ENCODE peak calls at places on chromosomes 12 and 14, in eight cellular contexts. One of them, this sample, is unnamed.

GRCh38 chr12:25072901-25073645 is 121.9 kb downstream of the DNAI7 start:
- DNase-seq in transverse colon: no peak
- DNase-seq in stomach: no peak
- DNase-seq in sigmoid colon: no peak
- DNase-seq in H1: no peak
- DNase-seq in endothelial cell of umbilical vein: no peak
- DNase-seq in prostate gland: no peak
- DNase-seq in suprapubic skin: no peak
- DNase-seq in this sample: no peak

GRCh38 chr14:72978856-72979255 is 48.0 kb downstream of the ZFYVE1 start:
- DNase-seq in transverse colon: no peak
- DNase-seq in sigmoid colon: no peak
- DNase-seq in suprapubic skin: no peak
- DNase-seq in endothelial cell of umbilical vein: no peak
- DNase-seq in stomach: no peak
- DNase-seq in H1: no peak
- DNase-seq in prostate gland: no peak
- DNase-seq in this sample: no peak

GRCh38 chr12:95218164-95218851 is 701 bp downstream of the VEZT start:
- DNase-seq in transverse colon: peak
- DNase-seq in sigmoid colon: no peak
- DNase-seq in prostate gland: no peak
- DNase-seq in H1: no peak
- DNase-seq in endothelial cell of umbilical vein: peak
- DNase-seq in suprapubic skin: no peak
- DNase-seq in stomach: no peak
- DNase-seq in this sample: no peak

GRCh38 chr14:32307881-32308582 is 21.1 kb upstream of the AKAP6 start:
- DNase-seq in stomach: peak
- DNase-seq in prostate gland: peak
- DNase-seq in suprapubic skin: no peak
- DNase-seq in sigmoid colon: no peak
- DNase-seq in transverse colon: peak
- DNase-seq in H1: no peak
- DNase-seq in endothelial cell of umbilical vein: peak
- DNase-seq in this sample: no peak

GRCh38 chr14:96162741-96163140 is 41.9 kb upstream of the BDKRB2 start:
- DNase-seq in endothelial cell of umbilical vein: no peak
- DNase-seq in prostate gland: no peak
- DNase-seq in stomach: peak
- DNase-seq in transverse colon: no peak
- DNase-seq in suprapubic skin: no peak
- DNase-seq in H1: no peak
- DNase-seq in sigmoid colon: peak
- DNase-seq in this sample: no peak

GRCh38 chr12:31204995-31205582 is 120.9 kb downstream of the SINHCAF start:
- DNase-seq in sigmoid colon: no peak
- DNase-seq in suprapubic skin: no peak
- DNase-seq in prostate gland: no peak
- DNase-seq in endothelial cell of umbilical vein: peak
- DNase-seq in stomach: no peak
- DNase-seq in transverse colon: no peak
- DNase-seq in H1: no peak
- DNase-seq in this sample: no peak

GRCh38 chr12:49903700-49904423 is at the start of gene FAIM2:
- DNase-seq in H1: no peak
- DNase-seq in sigmoid colon: peak
- DNase-seq in endothelial cell of umbilical vein: no peak
- DNase-seq in prostate gland: no peak
- DNase-seq in suprapubic skin: no peak
- DNase-seq in transverse colon: peak
- DNase-seq in stomach: no peak
- DNase-seq in this sample: no peak

GRCh38 chr14:75732888-75733287 is 71.8 kb downstream of the TTLL5 start:
- DNase-seq in sigmoid colon: no peak
- DNase-seq in stomach: no peak
- DNase-seq in H1: no peak
- DNase-seq in transverse colon: no peak
- DNase-seq in prostate gland: no peak
- DNase-seq in endothelial cell of umbilical vein: no peak
- DNase-seq in suprapubic skin: no peak
- DNase-seq in this sample: no peak

GRCh38 chr14:70622111-70622712 is 19.5 kb upstream of the TTC9 start:
- DNase-seq in prostate gland: peak
- DNase-seq in endothelial cell of umbilical vein: peak
- DNase-seq in H1: peak
- DNase-seq in transverse colon: peak
- DNase-seq in suprapubic skin: no peak
- DNase-seq in stomach: peak
- DNase-seq in sigmoid colon: no peak
- DNase-seq in this sample: no peak

GRCh38 chr14:106276326-106277267 is 750.2 kb downstream of the TMEM121 start:
- DNase-seq in stomach: no peak
- DNase-seq in suprapubic skin: no peak
- DNase-seq in prostate gland: no peak
- DNase-seq in endothelial cell of umbilical vein: no peak
- DNase-seq in H1: no peak
- DNase-seq in transverse colon: no peak
- DNase-seq in sigmoid colon: no peak
- DNase-seq in this sample: no peak

GRCh38 chr12:119008691-119009221 is 27.4 kb downstream of the SRRM4 start:
- DNase-seq in H1: peak
- DNase-seq in sigmoid colon: no peak
- DNase-seq in prostate gland: no peak
- DNase-seq in suprapubic skin: no peak
- DNase-seq in transverse colon: no peak
- DNase-seq in endothelial cell of umbilical vein: no peak
- DNase-seq in stomach: peak
- DNase-seq in this sample: peak

GRCh38 chr14:67892466-67893120 is 73.0 kb downstream of the RAD51B start:
- DNase-seq in suprapubic skin: no peak
- DNase-seq in H1: no peak
- DNase-seq in stomach: no peak
- DNase-seq in prostate gland: no peak
- DNase-seq in endothelial cell of umbilical vein: no peak
- DNase-seq in transverse colon: no peak
- DNase-seq in sigmoid colon: no peak
- DNase-seq in this sample: no peak

GRCh38 chr12:25458047-25458552 is 95.0 kb downstream of the LMNTD1 start:
- DNase-seq in H1: no peak
- DNase-seq in transverse colon: no peak
- DNase-seq in stomach: no peak
- DNase-seq in suprapubic skin: no peak
- DNase-seq in sigmoid colon: no peak
- DNase-seq in endothelial cell of umbilical vein: peak
- DNase-seq in prostate gland: no peak
- DNase-seq in this sample: no peak

GRCh38 chr12:104488383-104488782 is 31.6 kb downstream of the CHST11 start:
- DNase-seq in H1: no peak
- DNase-seq in stomach: no peak
- DNase-seq in prostate gland: no peak
- DNase-seq in sigmoid colon: no peak
- DNase-seq in suprapubic skin: no peak
- DNase-seq in endothelial cell of umbilical vein: no peak
- DNase-seq in transverse colon: no peak
- DNase-seq in this sample: no peak

DNA sequence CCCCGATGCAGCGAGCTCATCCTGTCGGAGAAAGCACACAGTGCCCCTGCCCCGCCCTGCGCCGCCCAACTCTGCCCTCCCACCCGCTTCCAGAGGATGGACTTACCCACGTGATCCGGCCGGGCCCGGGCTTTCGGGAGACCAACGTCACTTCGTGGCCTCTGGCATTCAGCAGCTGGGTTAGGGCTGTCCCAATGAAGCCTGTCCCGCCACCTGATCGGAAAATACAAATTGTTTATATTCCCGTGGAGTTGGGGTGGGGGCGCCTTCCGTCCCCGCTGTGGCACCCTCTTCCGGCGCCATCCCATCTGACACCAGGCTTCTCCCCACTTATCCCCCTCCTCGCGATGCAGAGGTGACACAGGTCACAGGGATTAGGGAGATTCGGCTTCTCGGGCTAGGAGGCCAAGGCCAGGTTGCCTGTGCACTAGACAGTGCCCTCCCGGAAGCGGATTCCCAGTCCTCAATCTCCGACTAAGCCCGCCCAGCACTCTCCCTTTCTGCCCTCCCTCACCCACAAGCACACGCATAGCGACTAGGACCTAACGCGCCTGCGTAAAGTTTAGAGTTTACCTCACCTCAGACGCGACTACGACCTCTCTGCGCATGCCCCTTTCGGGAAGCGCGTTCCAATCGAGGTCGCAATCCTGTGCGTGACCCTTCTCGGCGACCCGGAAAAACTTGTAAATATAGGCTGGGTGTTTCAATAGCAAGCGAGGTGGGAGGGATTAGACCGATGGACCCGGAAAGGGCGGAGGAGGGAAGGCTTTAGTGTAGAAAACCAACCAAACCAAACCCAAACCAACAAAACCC is at the start of gene SDR39U1:
- DNase-seq in H1: peak
- DNase-seq in stomach: peak
- DNase-seq in endothelial cell of umbilical vein: peak
- DNase-seq in prostate gland: peak
- DNase-seq in transverse colon: peak
- DNase-seq in sigmoid colon: peak
- DNase-seq in suprapubic skin: peak
- DNase-seq in this sample: peak
- TF ChIP-seq POLR2A in H1: peak
- TF ChIP-seq POLR2A in stomach: peak
- TF ChIP-seq POLR2A in endothelial cell of umbilical vein: peak
- TF ChIP-seq POLR2A in prostate gland: peak
- TF ChIP-seq POLR2A in transverse colon: peak
- TF ChIP-seq POLR2A in sigmoid colon: peak
- TF ChIP-seq POLR2A in suprapubic skin: peak
- TF ChIP-seq POLR2A in this sample: no peak

GRCh38 chr12:120089796-120090195 is 26.8 kb downstream of the RAB35 start:
- DNase-seq in sigmoid colon: no peak
- DNase-seq in stomach: no peak
- DNase-seq in transverse colon: no peak
- DNase-seq in suprapubic skin: no peak
- DNase-seq in prostate gland: no peak
- DNase-seq in H1: no peak
- DNase-seq in endothelial cell of umbilical vein: no peak
- DNase-seq in this sample: no peak
- TF ChIP-seq POLR2AphosphoS5 in sigmoid colon: no peak
- TF ChIP-seq POLR2AphosphoS5 in stomach: no peak
- TF ChIP-seq POLR2AphosphoS5 in transverse colon: no peak
- TF ChIP-seq POLR2AphosphoS5 in suprapubic skin: no peak
- TF ChIP-seq POLR2AphosphoS5 in prostate gland: no peak
- TF ChIP-seq POLR2AphosphoS5 in H1: no peak
- TF ChIP-seq POLR2AphosphoS5 in endothelial cell of umbilical vein: no peak
- TF ChIP-seq POLR2AphosphoS5 in this sample: no peak

GRCh38 chr12:13566286-13566685 is 369.8 kb downstream of the EMP1 start:
- DNase-seq in sigmoid colon: no peak
- DNase-seq in suprapubic skin: no peak
- DNase-seq in transverse colon: no peak
- DNase-seq in stomach: no peak
- DNase-seq in prostate gland: no peak
- DNase-seq in H1: no peak
- DNase-seq in endothelial cell of umbilical vein: no peak
- DNase-seq in this sample: no peak

GRCh38 chr12:13563743-13564125 is 367.2 kb downstream of the EMP1 start:
- DNase-seq in transverse colon: no peak
- DNase-seq in sigmoid colon: no peak
- DNase-seq in H1: no peak
- DNase-seq in endothelial cell of umbilical vein: no peak
- DNase-seq in suprapubic skin: no peak
- DNase-seq in stomach: no peak
- DNase-seq in prostate gland: no peak
- DNase-seq in this sample: no peak

GRCh38 chr12:13561923-13562322 is 365.4 kb downstream of the EMP1 start:
- DNase-seq in prostate gland: no peak
- DNase-seq in endothelial cell of umbilical vein: no peak
- DNase-seq in sigmoid colon: no peak
- DNase-seq in H1: no peak
- DNase-seq in transverse colon: no peak
- DNase-seq in stomach: no peak
- DNase-seq in suprapubic skin: no peak
- DNase-seq in this sample: no peak

GRCh38 chr12:13562915-13563742 is 366.6 kb downstream of the EMP1 start:
- DNase-seq in suprapubic skin: no peak
- DNase-seq in sigmoid colon: no peak
- DNase-seq in transverse colon: no peak
- DNase-seq in H1: no peak
- DNase-seq in endothelial cell of umbilical vein: no peak
- DNase-seq in prostate gland: no peak
- DNase-seq in stomach: no peak
- DNase-seq in this sample: no peak

DNA sequence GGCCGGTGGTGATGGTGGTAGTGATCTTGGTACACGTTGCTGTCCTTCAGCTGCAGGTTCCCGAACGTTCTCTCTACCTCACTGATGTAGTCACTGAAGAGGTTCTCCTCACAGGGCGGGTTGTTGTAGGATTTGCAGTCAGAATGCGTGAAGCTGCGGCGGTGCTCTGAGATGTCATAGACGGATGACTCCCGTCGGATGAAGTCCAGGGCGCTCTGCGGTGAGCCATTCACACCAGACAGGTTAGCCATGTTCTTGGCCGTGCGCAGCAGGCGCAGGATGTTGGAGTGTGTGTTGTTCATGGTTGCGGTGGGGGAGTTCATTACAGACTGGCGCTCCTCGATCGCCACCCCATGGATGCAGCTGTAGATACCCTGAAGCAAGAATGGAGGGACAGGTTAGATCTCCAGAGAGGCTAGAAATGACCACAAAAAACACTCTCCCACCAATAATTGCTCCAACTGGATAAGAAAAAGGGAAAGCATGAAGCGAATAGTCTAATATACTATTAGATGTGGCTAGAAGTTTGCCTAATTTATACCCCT is 367.8 kb downstream of the EMP1 start:
- DNase-seq in transverse colon: no peak
- DNase-seq in stomach: no peak
- DNase-seq in prostate gland: no peak
- DNase-seq in H1: no peak
- DNase-seq in endothelial cell of umbilical vein: no peak
- DNase-seq in suprapubic skin: no peak
- DNase-seq in sigmoid colon: no peak
- DNase-seq in this sample: no peak
- TF ChIP-seq CTCF in transverse colon: no peak
- TF ChIP-seq CTCF in stomach: no peak
- TF ChIP-seq CTCF in prostate gland: no peak
- TF ChIP-seq CTCF in H1: no peak
- TF ChIP-seq CTCF in endothelial cell of umbilical vein: no peak
- TF ChIP-seq CTCF in suprapubic skin: no peak
- TF ChIP-seq CTCF in sigmoid colon: no peak
- TF ChIP-seq CTCF in this sample: no peak

DNA sequence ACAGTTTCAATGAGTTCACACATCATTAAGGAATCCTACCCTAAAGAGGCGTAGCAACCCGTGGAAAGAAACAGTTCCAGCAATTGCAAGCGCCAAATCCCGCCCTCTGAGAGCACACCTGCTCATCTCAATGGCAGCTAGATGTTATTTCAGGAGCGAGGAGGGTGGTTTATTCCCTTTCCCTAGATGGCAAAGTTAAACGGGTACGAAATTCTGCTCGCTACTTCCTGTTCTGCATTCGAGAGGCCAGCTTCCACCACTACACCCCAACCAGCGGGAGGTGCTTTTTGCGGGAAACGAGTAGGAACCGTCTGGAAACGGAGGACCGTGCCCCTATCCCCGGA is 561 bp downstream of the VPS29 start:
- DNase-seq in prostate gland: peak
- DNase-seq in H1: no peak
- DNase-seq in stomach: peak
- DNase-seq in sigmoid colon: no peak
- DNase-seq in suprapubic skin: no peak
- DNase-seq in endothelial cell of umbilical vein: peak
- DNase-seq in transverse colon: no peak
- DNase-seq in this sample: no peak
- TF ChIP-seq POLR2A in prostate gland: no peak
- TF ChIP-seq POLR2A in H1: no peak
- TF ChIP-seq POLR2A in stomach: no peak
- TF ChIP-seq POLR2A in sigmoid colon: no peak
- TF ChIP-seq POLR2A in suprapubic skin: no peak
- TF ChIP-seq POLR2A in endothelial cell of umbilical vein: no peak
- TF ChIP-seq POLR2A in transverse colon: no peak
- TF ChIP-seq POLR2A in this sample: no peak

This sample was measured in vagina.